ENCODE peak calls at places on chromosomes 5 and 9, in six cellular contexts. B is mesenchymal stem cell, J is trophoblast cell, A is IMR-90, F is H1, M is mesendoderm. H is an unnamed sample. For H3K36me3, the result is how much of the 10 kb centered on the place peaks cover.

GRCh38 chr5:172789687-172790495 is 18.9 kb upstream of the DUSP1 start:
- DNase-seq in B (peak), J (no peak), A (no peak), F (no peak), M (no peak), H (no peak)

GRCh38 chr5:159099049-159099760 is 511 bp downstream of the EBF1 start:
- DNase-seq in B (peak), J (no peak), A (peak), F (no peak), M (peak), H (peak)

GRCh38 chr9:21927752-21928151 is 66.4 kb downstream of the CDKN2A start:
- DNase-seq in B (no peak), J (no peak), A (no peak), F (no peak), M (no peak), H (no peak)

GRCh38 chr9:137593176-137593575 is 2.9 kb upstream of the ZMYND19 start:
- DNase-seq in B (no peak), J (no peak), A (no peak), F (no peak), M (no peak), H (no peak)

GRCh38 chr5:15690611-15691010 is 190.6 kb downstream of the FBXL7 start:
- DNase-seq in B (no peak), J (no peak), A (peak), F (no peak), M (no peak), H (no peak)

GRCh38 chr9:5510360-5510931 is at the start of gene PDCD1LG2:
- DNase-seq in B (peak), J (peak), A (peak), F (no peak), M (no peak), H (no peak)

GRCh38 chr5:135327429-135328127 is 71.5 kb downstream of the MACROH2A1 start:
- DNase-seq in B (no peak), J (no peak), A (no peak), F (no peak), M (no peak), H (no peak)

GRCh38 chr5:138953370-138954256 is 78.5 kb upstream of the LRRTM2 start:
- DNase-seq in B (peak), J (no peak), A (peak), F (no peak), M (no peak), H (no peak)

GRCh38 chr5:82719368-82719767 is 357.8 kb downstream of the TMEM167A start:
- DNase-seq in B (peak), J (no peak), A (peak), F (no peak), M (no peak), H (no peak)

GRCh38 chr9:104775961-104776360 is 12.0 kb downstream of the NIPSNAP3B start:
- DNase-seq in B (no peak), J (no peak), A (no peak), F (no peak), M (no peak), H (no peak)

GRCh38 chr5:79259810-79260209 is 23.9 kb downstream of the JMY start:
- DNase-seq in B (no peak), J (no peak), A (no peak), F (no peak), M (no peak), H (no peak)

GRCh38 chr5:79261907-79262306 is 26.0 kb downstream of the JMY start:
- DNase-seq in B (no peak), J (no peak), A (no peak), F (no peak), M (no peak), H (no peak)

GRCh38 chr5:79259383-79259782 is 23.5 kb downstream of the JMY start:
- DNase-seq in B (no peak), J (no peak), A (no peak), F (no peak), M (no peak), H (no peak)

GRCh38 chr5:79258801-79259200 is 22.9 kb downstream of the JMY start:
- DNase-seq in B (no peak), J (no peak), A (no peak), F (no peak), M (no peak), H (no peak)

DNA sequence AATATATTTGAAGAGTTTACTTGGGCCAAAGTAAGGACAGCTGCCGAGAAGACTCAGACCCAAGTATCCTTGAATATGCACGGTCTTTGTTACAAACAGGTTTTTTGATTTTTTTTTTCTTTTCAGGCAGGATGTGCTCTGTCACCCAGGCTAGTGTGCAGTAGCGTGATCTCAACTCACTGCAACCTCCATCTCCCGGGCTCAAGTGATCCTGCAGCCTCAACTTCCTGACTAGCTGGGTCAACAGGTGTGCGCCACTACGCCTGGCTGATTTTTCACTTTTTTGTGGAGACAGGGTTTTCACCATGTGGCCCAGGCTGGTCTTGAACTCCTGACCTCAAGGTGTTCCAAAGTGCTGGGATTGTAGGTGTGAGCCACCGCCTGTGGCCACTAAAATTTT is 27.4 kb downstream of the JMY start:
- DNase-seq in B (no peak), J (no peak), A (no peak), F (no peak), M (no peak), H (no peak)
- H2BK5ac ChIP-seq in B (no peak), J (no peak), A (no peak), F (peak), M (no peak), H (no peak)

DNA sequence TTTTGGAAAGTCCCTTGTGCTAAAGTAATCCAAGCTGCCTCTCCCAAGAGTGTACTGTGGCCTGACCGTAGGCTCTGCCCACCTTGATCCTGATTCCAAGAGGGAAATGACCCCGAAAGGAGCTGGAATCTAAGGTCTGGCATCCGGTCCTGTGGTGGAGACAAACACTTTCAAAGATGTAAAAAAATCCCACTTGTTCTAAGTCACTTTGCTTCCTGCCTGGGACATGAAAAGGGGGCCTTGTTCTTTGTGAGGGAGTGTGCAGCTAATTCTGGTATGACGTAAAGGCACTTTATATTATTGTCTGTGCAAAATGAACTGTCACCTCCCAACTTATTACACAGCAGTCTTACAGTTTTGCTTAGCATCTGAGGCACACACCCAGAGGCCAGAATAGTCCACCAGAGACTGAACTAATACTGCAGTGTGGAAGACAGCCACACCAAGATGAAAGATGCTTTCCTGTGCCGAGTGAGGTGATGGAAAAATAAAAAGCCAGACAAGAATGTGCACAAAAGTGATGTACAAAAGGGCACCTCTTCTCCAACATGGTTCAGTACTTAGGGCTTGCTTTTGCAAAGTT is 128.7 kb downstream of the SLC12A2 start:
- DNase-seq in B (no peak), J (no peak), A (no peak), F (no peak), M (no peak), H (no peak)
- H3K18ac ChIP-seq in B (no peak), J (no peak), A (no peak), F (no peak), M (no peak), H (no peak)

GRCh38 chr9:113998114-113998513 is 80.0 kb downstream of the AMBP start:
- DNase-seq in B (no peak), J (no peak), A (no peak), F (no peak), M (no peak), H (no peak)

GRCh38 chr9:113997610-113998009 is 80.5 kb downstream of the AMBP start:
- DNase-seq in B (no peak), J (no peak), A (no peak), F (no peak), M (no peak), H (no peak)

GRCh38 chr9:113993838-113994540 is 84.1 kb downstream of the AMBP start:
- DNase-seq in B (no peak), J (no peak), A (peak), F (no peak), M (no peak), H (no peak)

GRCh38 chr9:113996531-113997001 is 81.5 kb downstream of the AMBP start:
- DNase-seq in B (no peak), J (no peak), A (no peak), F (no peak), M (no peak), H (no peak)

DNA sequence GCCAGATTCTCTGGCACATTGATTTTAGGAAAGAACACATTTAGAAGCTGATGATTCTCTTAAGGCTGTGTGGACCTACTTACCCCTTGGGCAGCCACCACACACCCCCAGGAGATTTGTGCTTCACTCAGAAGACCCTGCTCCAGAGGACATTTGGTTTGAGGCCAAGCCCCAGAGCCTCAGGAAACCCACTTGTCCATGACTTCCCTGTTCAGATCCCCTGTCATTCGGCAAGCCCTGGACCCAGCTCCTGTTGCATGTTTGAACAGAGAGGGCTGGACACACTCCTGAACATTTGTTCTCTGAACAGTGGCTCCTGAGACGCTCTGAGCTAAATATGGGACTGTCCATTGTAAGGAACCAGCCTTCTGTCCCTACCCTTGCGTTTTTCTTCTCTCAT is 82.1 kb downstream of the AMBP start:
- DNase-seq in B (no peak), J (no peak), A (no peak), F (no peak), M (no peak), H (no peak)
- H3K36me3 ChIP-seq in B (under half), J (under half), A (under half), F (under half), M (under half), H (under half)

GRCh38 chr5:178180141-178180863 is 6.9 kb downstream of the GMCL2 start:
- DNase-seq in B (no peak), J (no peak), A (no peak), F (peak), M (peak), H (no peak)
- H2BK5ac ChIP-seq in B (no peak), J (no peak), A (no peak), F (peak), M (peak), H (no peak)

GRCh38 chr5:91380491-91381133 is 2.5 kb downstream of the ARRDC3 start:
- DNase-seq in B (peak), J (peak), A (peak), F (peak), M (peak), H (peak)

GRCh38 chr5:91383027-91383955 is at the start of gene ARRDC3:
- DNase-seq in B (peak), J (peak), A (peak), F (peak), M (peak), H (peak)

GRCh38 chr5:91381134-91381773 is 1.9 kb downstream of the ARRDC3 start:
- DNase-seq in B (no peak), J (no peak), A (no peak), F (no peak), M (no peak), H (peak)

GRCh38 chr5:91382530-91383026 is 539 bp downstream of the ARRDC3 start:
- DNase-seq in B (peak), J (peak), A (peak), F (no peak), M (peak), H (peak)

GRCh38 chr5:91381774-91382492 is 1.2 kb downstream of the ARRDC3 start:
- DNase-seq in B (peak), J (no peak), A (peak), F (no peak), M (peak), H (peak)
- H3K18ac ChIP-seq in B (no peak), J (no peak), A (peak), F (no peak), M (no peak), H (no peak)

DNA sequence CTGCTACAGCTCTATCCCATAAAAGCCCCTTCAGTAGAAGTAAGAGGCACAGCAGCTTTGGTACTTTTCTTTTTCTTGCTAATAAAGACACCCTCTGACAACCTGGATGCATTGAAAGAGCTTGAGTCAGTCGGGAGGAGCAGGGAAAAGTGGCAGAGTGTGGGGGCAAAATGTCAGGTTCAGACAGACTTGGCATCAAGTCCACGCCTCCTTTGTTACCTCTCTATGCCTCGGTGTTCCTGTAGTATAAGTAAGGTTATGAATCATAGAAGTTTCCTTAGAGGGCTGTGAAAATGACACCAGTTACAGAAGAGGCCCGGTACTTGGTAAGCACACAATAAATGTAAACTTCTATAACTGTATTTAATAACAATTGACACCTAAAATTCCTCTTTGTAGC is 133.9 kb downstream of the ESM1 start:
- DNase-seq in B (no peak), J (no peak), A (no peak), F (no peak), M (no peak), H (no peak)
- H3K36me3 ChIP-seq in B (under half), J (under half), A (under half), F (under half), M (under half), H (under half)

GRCh38 chr5:58378613-58379385 is 81.1 kb downstream of the PLK2 start:
- DNase-seq in B (no peak), J (no peak), A (no peak), F (no peak), M (no peak), H (no peak)
- H2BK5ac ChIP-seq in B (no peak), J (no peak), A (no peak), F (no peak), M (no peak), H (no peak)

H was measured in neuronal stem cell.